ENCODE peak calls at places on chromosomes 5 and 9, in ten cellular contexts. U is NCI-H1092; E is type B pancreatic cell; R is epithelial cell of proximal tubule; N is left cardiac atrium; C is mucosa of gallbladder; Q is germinal center; I is activated CD8-positive, alpha-beta memory T cell treated with anti-CD3 and anti-CD28 coated beads for 4 hours; S is activated naive CD8-positive, alpha-beta T cell treated with anti-CD3 and anti-CD28 coated beads, Interleukin-2, amount 50 U/mL, for 24 hours; V is ELR. M is an unnamed sample.

GRCh38 chr9:124259273-124260078 is 1.7 kb downstream of the NEK6 start:
- DNase-seq in R (peak), I (no peak), U (no peak), Q (no peak), N (peak), E (no peak), C (peak), V (peak), S (no peak), M (peak)

GRCh38 chr5:122312670-122312988 is 592 bp downstream of the SNCAIP start:
- DNase-seq in C (no peak), U (no peak), S (no peak), R (no peak), I (no peak), Q (no peak), E (no peak), N (peak), V (no peak), M (peak)

GRCh38 chr5:64147849-64148441 is 17.7 kb upstream of the RNF180 start:
- DNase-seq in E (no peak), C (peak), I (no peak), R (no peak), U (no peak), Q (no peak), S (peak), N (peak), V (peak), M (peak)

GRCh38 chr5:65790371-65791163 is 68.6 kb downstream of the NLN start:
- DNase-seq in N (no peak), V (no peak), E (no peak), U (no peak), C (no peak), I (no peak), R (no peak), Q (no peak), S (peak), M (no peak)

GRCh38 chr5:38226091-38226490 is 32.3 kb upstream of the EGFLAM start:
- DNase-seq in I (no peak), U (no peak), E (no peak), R (no peak), N (no peak), S (no peak), V (no peak), C (no peak), Q (no peak), M (no peak)

GRCh38 chr9:129101279-129101678 is 9.3 kb downstream of the CRAT start:
- DNase-seq in C (no peak), S (no peak), N (no peak), R (no peak), E (no peak), Q (no peak), V (no peak), I (no peak), U (no peak), M (no peak)

GRCh38 chr9:136151214-136151804 is 32.6 kb upstream of the TMEM250 start:
- DNase-seq in E (no peak), U (no peak), C (no peak), I (no peak), Q (no peak), N (no peak), V (no peak), S (no peak), R (no peak), M (peak)

GRCh38 chr9:101388507-101388993 is 3.7 kb upstream of the BAAT start:
- DNase-seq in E (no peak), C (no peak), I (no peak), V (peak), Q (no peak), N (no peak), S (no peak), R (no peak), U (no peak), M (no peak)

GRCh38 chr5:131389869-131390265 is 126.0 kb downstream of the CDC42SE2 start:
- DNase-seq in I (no peak), U (no peak), R (no peak), Q (no peak), E (no peak), N (no peak), S (no peak), C (no peak), V (no peak), M (no peak)

GRCh38 chr9:129111143-129111761 is at the start of gene PTPA:
- DNase-seq in V (peak), I (peak), N (peak), C (peak), S (peak), E (peak), Q (peak), R (no peak), U (peak), M (peak)

GRCh38 chr9:72476617-72477375 is 44.6 kb upstream of the TMC1 start:
- DNase-seq in V (peak), E (no peak), I (peak), U (no peak), Q (no peak), C (peak), R (peak), S (peak), N (no peak), M (no peak)

GRCh38 chr5:472076-472655 is 29.2 kb downstream of the EXOC3 start:
- DNase-seq in C (no peak), V (peak), S (no peak), U (no peak), I (no peak), R (no peak), E (no peak), N (peak), Q (no peak), M (peak)

GRCh38 chr9:115614931-115615401 is 497.0 kb upstream of the TNC start:
- DNase-seq in C (no peak), V (peak), I (no peak), R (no peak), S (no peak), E (no peak), N (no peak), Q (no peak), U (no peak), M (no peak)

GRCh38 chr5:126354012-126354856 is 69.0 kb upstream of the GRAMD2B start:
- DNase-seq in U (no peak), E (no peak), V (peak), Q (peak), N (no peak), C (no peak), R (peak), I (no peak), S (no peak), M (no peak)

GRCh38 chr5:33793836-33794549 is 97.8 kb downstream of the ADAMTS12 start:
- DNase-seq in S (no peak), V (no peak), U (no peak), R (no peak), C (no peak), Q (no peak), E (no peak), I (no peak), N (no peak), M (no peak)

GRCh38 chr5:172766287-172767104 is 4.5 kb downstream of the DUSP1 start:
- DNase-seq in S (no peak), E (no peak), I (no peak), R (peak), C (peak), Q (no peak), V (peak), N (peak), U (no peak), M (peak)

GRCh38 chr5:157351386-157352089 is 85.6 kb downstream of the CYFIP2 start:
- DNase-seq in I (no peak), V (no peak), E (no peak), C (no peak), U (no peak), R (no peak), N (no peak), Q (no peak), S (no peak), M (no peak)

GRCh38 chr9:129007766-129008468 is 20.2 kb downstream of the SH3GLB2 start:
- DNase-seq in E (no peak), U (no peak), V (no peak), R (no peak), I (no peak), Q (no peak), C (no peak), N (no peak), S (no peak), M (no peak)

GRCh38 chr5:113202904-113203716 is 226.5 kb downstream of the DCP2 start:
- DNase-seq in S (no peak), V (no peak), C (peak), I (no peak), Q (no peak), E (no peak), R (no peak), N (peak), U (no peak), M (peak)

GRCh38 chr9:26723486-26723885 is 169.1 kb downstream of the CAAP1 start:
- DNase-seq in I (no peak), E (no peak), R (no peak), S (peak), C (no peak), N (peak), U (no peak), Q (peak), V (peak), M (no peak)

GRCh38 chr5:6686916-6687409 is 26.3 kb upstream of the TENT4A start:
- DNase-seq in N (peak), R (peak), V (peak), I (no peak), S (no peak), U (no peak), E (peak), Q (no peak), C (peak), M (no peak)

GRCh38 chr9:77961541-77961940 is 70.1 kb downstream of the GNAQ start:
- DNase-seq in V (no peak), R (no peak), E (no peak), N (no peak), C (no peak), I (no peak), U (no peak), Q (no peak), S (no peak), M (no peak)

GRCh38 chr5:169024426-169024825 is 276.5 kb downstream of the SLIT3 start:
- DNase-seq in Q (no peak), U (no peak), V (no peak), N (peak), I (no peak), S (no peak), R (no peak), C (no peak), E (no peak), M (no peak)

GRCh38 chr5:157542282-157542966 is 33.2 kb downstream of the ADAM19 start:
- DNase-seq in S (no peak), R (no peak), U (no peak), E (no peak), Q (no peak), V (no peak), N (no peak), I (no peak), C (no peak), M (no peak)

GRCh38 chr5:137115152-137115551 is 384.0 kb downstream of the SPOCK1 start:
- DNase-seq in N (no peak), E (no peak), C (no peak), Q (no peak), I (no peak), R (no peak), U (no peak), S (no peak), V (peak), M (no peak)

GRCh38 chr5:134223406-134224251 is 2.2 kb downstream of the PPP2CA start:
- DNase-seq in N (no peak), S (no peak), R (no peak), V (peak), I (no peak), E (no peak), Q (no peak), U (no peak), C (no peak), M (no peak)

GRCh38 chr5:137360607-137361006 is 138.5 kb downstream of the SPOCK1 start:
- DNase-seq in Q (no peak), U (no peak), S (no peak), V (peak), C (no peak), I (no peak), R (no peak), E (no peak), N (no peak), M (no peak)